ENCODE peak calls at places on chromosomes 12 and 14, in four cellular contexts. E, Z, L and T are unnamed samples.

GRCh38 chr12:111409403-111410228 is 3.9 kb downstream of the SH2B3 start:
- DNase-seq in E (peak), Z (no peak), L (peak), T (no peak)

GRCh38 chr14:75084513-75084912 is 15.1 kb downstream of the ZC2HC1C start:
- DNase-seq in E (no peak), Z (no peak), L (no peak), T (no peak)

GRCh38 chr14:82755923-82756322 is 1222.3 kb upstream of the SEL1L start:
- DNase-seq in E (no peak), Z (no peak), L (no peak), T (no peak)

GRCh38 chr12:10771132-10771733 is 31.2 kb downstream of the TAS2R7 start:
- DNase-seq in E (peak), Z (no peak), L (peak), T (no peak)

GRCh38 chr14:96304956-96305355 is 48.9 kb downstream of the BDKRB1 start:
- DNase-seq in E (no peak), Z (no peak), L (no peak), T (peak)

GRCh38 chr14:106530423-106531107 is 1004.2 kb downstream of the TMEM121 start:
- DNase-seq in E (no peak), Z (peak), L (peak), T (no peak)

GRCh38 chr14:105817971-105818711 is 291.8 kb downstream of the TMEM121 start:
- DNase-seq in E (no peak), Z (peak), L (no peak), T (no peak)

GRCh38 chr14:101711041-101711861 is 50.3 kb upstream of the PPP2R5C start:
- DNase-seq in E (no peak), Z (no peak), L (peak), T (no peak)

GRCh38 chr12:4282103-4282891 is 8.7 kb downstream of the CCND2 start:
- DNase-seq in E (no peak), Z (no peak), L (no peak), T (peak)

GRCh38 chr12:12975322-12976077 is 23.5 kb upstream of the GPRC5D start:
- DNase-seq in E (peak), Z (no peak), L (peak), T (no peak)

GRCh38 chr14:68664225-68664681 is 128.6 kb downstream of the ZFP36L1 start:
- DNase-seq in E (no peak), Z (peak), L (no peak), T (peak)

GRCh38 chr14:82595466-82595865 is 1061.8 kb upstream of the SEL1L start:
- DNase-seq in E (no peak), Z (no peak), L (no peak), T (no peak)

GRCh38 chr12:57620936-57621496 is 9.8 kb downstream of the ARHGEF25 start:
- DNase-seq in E (peak), Z (no peak), L (no peak), T (peak)

GRCh38 chr14:89165189-89165809 is 251.7 kb downstream of the FOXN3 start:
- DNase-seq in E (no peak), Z (peak), L (peak), T (no peak)

GRCh38 chr12:5166976-5167375 is 123.3 kb downstream of the KCNA5 start:
- DNase-seq in E (peak), Z (no peak), L (no peak), T (no peak)

GRCh38 chr14:67497216-67497615 is 8.7 kb upstream of the TMEM229B start:
- DNase-seq in E (no peak), Z (no peak), L (no peak), T (no peak)

GRCh38 chr14:65637780-65638179 is 225.2 kb downstream of the FUT8 start:
- DNase-seq in E (no peak), Z (peak), L (no peak), T (no peak)

GRCh38 chr12:3252416-3252815 is 175.2 kb downstream of the TSPAN9 start:
- DNase-seq in E (no peak), Z (no peak), L (no peak), T (no peak)

GRCh38 chr12:110667671-110668070 is 21.2 kb downstream of the HVCN1 start:
- DNase-seq in E (no peak), Z (no peak), L (no peak), T (no peak)

GRCh38 chr14:91872517-91873470 is 5.5 kb upstream of the TC2N start:
- DNase-seq in E (no peak), Z (no peak), L (no peak), T (no peak)

GRCh38 chr12:105253882-105254513 is 18.0 kb upstream of the APPL2 start:
- DNase-seq in E (no peak), Z (no peak), L (peak), T (no peak)

GRCh38 chr14:33692762-33693161 is 258.1 kb downstream of the EGLN3 start:
- DNase-seq in E (no peak), Z (no peak), L (no peak), T (no peak)

GRCh38 chr12:109294286-109294796 is 14.7 kb downstream of the FOXN4 start:
- DNase-seq in E (no peak), Z (no peak), L (no peak), T (no peak)

GRCh38 chr12:62933220-62933870 is 1.6 kb downstream of the PPM1H start:
- DNase-seq in E (peak), Z (no peak), L (peak), T (no peak)

GRCh38 chr14:71322660-71323250 is 415.5 kb downstream of the PCNX1 start:
- DNase-seq in E (peak), Z (peak), L (no peak), T (no peak)

GRCh38 chr14:71320734-71321555 is 413.7 kb downstream of the PCNX1 start:
- DNase-seq in E (peak), Z (no peak), L (peak), T (no peak)

GRCh38 chr14:71319646-71320045 is 412.4 kb downstream of the PCNX1 start:
- DNase-seq in E (peak), Z (no peak), L (no peak), T (no peak)

GRCh38 chr14:71320107-71320733 is 413.0 kb downstream of the PCNX1 start:
- DNase-seq in E (peak), Z (peak), L (peak), T (peak)

DNA sequence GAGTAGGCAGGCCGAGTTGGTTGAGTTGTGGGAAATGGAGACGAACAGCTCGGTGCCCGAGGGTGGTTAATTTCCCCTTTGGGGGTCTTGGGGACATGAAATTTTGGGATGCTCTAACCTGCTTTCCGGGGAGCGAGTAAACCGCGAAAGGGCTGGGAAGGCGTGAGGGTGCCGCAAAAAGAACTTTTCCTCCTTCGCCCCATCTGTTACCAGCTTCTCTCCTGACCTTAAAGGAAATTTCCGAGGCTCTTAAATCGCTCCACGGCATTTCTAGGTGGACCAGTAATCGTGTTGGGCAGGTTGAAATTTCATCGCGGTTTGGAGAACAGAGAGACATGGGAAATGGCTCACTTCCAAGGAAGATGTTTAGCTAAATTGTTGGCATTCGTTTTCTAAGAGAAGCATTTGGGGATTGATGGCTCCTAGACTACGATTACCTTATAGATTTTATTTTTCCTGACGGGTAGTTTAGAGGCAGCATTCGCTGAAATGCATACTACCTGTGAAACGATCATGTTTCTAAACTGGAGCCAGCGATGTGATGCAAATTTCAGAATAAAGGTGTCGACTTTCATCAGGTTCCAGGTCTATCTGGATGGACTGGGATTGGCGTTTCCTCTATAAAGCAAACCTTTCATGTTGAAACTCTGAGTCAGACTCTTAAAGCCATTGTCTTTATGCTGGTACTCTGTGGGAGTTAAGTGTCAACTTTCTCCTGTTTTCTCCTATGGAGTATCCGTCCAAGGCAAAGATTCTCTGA is 414.5 kb downstream of the PCNX1 start:
- DNase-seq in E (no peak), Z (no peak), L (no peak), T (no peak)
- TF ChIP-seq POLR2AphosphoS5 in E (peak), Z (no peak), L (no peak), T (no peak)

GRCh38 chr14:71261206-71261605 is 353.9 kb downstream of the PCNX1 start:
- DNase-seq in E (no peak), Z (no peak), L (no peak), T (no peak)
- TF ChIP-seq NRF1 in E (no peak), Z (no peak), L (no peak), T (no peak)

GRCh38 chr12:103181366-103182152 is 224.1 kb downstream of the ASCL1 start:
- DNase-seq in E (no peak), Z (peak), L (no peak), T (no peak)

GRCh38 chr12:103182299-103182698 is 224.8 kb downstream of the ASCL1 start:
- DNase-seq in E (no peak), Z (no peak), L (no peak), T (no peak)

GRCh38 chr12:103178681-103179080 is 221.2 kb downstream of the ASCL1 start:
- DNase-seq in E (no peak), Z (no peak), L (no peak), T (no peak)

GRCh38 chr12:103175625-103176024 is 218.2 kb downstream of the ASCL1 start:
- DNase-seq in E (no peak), Z (no peak), L (no peak), T (no peak)

GRCh38 chr12:103177624-103178023 is 220.2 kb downstream of the ASCL1 start:
- DNase-seq in E (no peak), Z (no peak), L (no peak), T (no peak)
- TF ChIP-seq POLR2AphosphoS5 in E (no peak), Z (no peak), L (no peak), T (no peak)

DNA sequence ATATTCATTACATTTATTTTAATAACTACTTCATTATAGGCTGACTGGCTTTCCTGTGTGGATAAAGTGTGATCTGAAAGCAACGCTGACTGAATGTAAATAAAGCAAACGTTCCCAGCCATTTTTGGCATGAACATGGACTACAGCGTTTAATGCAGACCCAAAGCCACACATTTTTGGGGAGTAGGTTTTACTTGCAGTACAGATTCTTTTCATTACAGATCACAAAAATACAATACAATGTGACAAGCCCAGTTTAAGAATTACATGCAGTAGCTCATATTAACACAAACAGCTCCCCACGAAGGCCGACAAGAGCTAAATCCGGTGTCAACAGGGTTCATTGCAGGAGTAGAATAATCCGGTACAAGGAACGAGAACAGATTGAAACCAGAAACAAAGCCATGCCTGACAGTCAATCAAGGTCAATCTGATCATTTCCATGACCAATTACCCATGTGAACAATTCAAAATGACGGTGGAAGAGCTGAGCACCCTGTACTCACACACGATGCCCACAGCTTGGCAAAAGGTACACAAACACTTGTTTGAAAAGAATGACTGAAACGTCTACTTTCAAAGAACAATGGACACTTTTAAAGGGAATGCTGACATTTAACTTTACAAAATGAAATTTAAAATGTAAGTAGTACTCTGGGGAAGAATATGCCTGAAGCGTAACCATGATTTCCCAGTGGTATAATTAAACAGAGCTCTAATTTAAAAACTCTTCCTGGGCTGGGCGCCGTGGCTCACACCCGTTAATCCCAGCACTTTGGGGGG is 5.3 kb downstream of the BAG5 start:
- DNase-seq in E (no peak), Z (no peak), L (no peak), T (no peak)
- TF ChIP-seq NRF1 in E (no peak), Z (no peak), L (no peak), T (no peak)